ENCODE peak calls at places on chromosome 18, in four cellular contexts. One of them, this sample, is unnamed.

GRCh38 chr18:44079602-44080001 is 601.1 kb upstream of the SETBP1 start:
- DNase-seq in cardiac muscle cell: no peak
- DNase-seq in endothelial cell of umbilical vein: peak; percentile 57
- DNase-seq in omental fat pad: no peak
- DNase-seq in this sample: peak; percentile 20

GRCh38 chr18:58497845-58498244 is 131.0 kb downstream of the ALPK2 start:
- DNase-seq in cardiac muscle cell: no peak
- DNase-seq in endothelial cell of umbilical vein: no peak
- DNase-seq in omental fat pad: no peak
- DNase-seq in this sample: no peak

GRCh38 chr18:48629730-48630324 is 91.0 kb downstream of the CTIF start:
- DNase-seq in cardiac muscle cell: no peak
- DNase-seq in omental fat pad: no peak
- DNase-seq in endothelial cell of umbilical vein: peak; percentile 49
- DNase-seq in this sample: peak; percentile 99

GRCh38 chr18:47113796-47114540 is 36.3 kb downstream of the HDHD2 start:
- DNase-seq in omental fat pad: no peak
- DNase-seq in cardiac muscle cell: no peak
- DNase-seq in endothelial cell of umbilical vein: no peak
- DNase-seq in this sample: no peak

GRCh38 chr18:61893304-61893970 is 630 bp upstream of the RNF152 start:
- DNase-seq in cardiac muscle cell: peak; percentile 77
- DNase-seq in endothelial cell of umbilical vein: peak; percentile 68
- DNase-seq in omental fat pad: no peak
- DNase-seq in this sample: no peak

GRCh38 chr18:1846640-1847039 is 724.7 kb downstream of the METTL4 start:
- DNase-seq in cardiac muscle cell: no peak
- DNase-seq in omental fat pad: no peak
- DNase-seq in endothelial cell of umbilical vein: no peak
- DNase-seq in this sample: no peak

GRCh38 chr18:3379685-3380084 is 70.3 kb upstream of the TGIF1 start:
- DNase-seq in cardiac muscle cell: no peak
- DNase-seq in omental fat pad: no peak
- DNase-seq in endothelial cell of umbilical vein: no peak
- DNase-seq in this sample: no peak

GRCh38 chr18:5049124-5049523 is 147.9 kb downstream of the AKAIN1 start:
- DNase-seq in cardiac muscle cell: no peak
- DNase-seq in omental fat pad: no peak
- DNase-seq in endothelial cell of umbilical vein: no peak
- DNase-seq in this sample: no peak

GRCh38 chr18:48031641-48032040 is 101.2 kb upstream of the SMAD2 start:
- DNase-seq in cardiac muscle cell: no peak
- DNase-seq in endothelial cell of umbilical vein: no peak
- DNase-seq in omental fat pad: no peak
- DNase-seq in this sample: no peak

GRCh38 chr18:22828171-22828570 is 105.0 kb upstream of the RBBP8 start:
- DNase-seq in endothelial cell of umbilical vein: no peak
- DNase-seq in cardiac muscle cell: no peak
- DNase-seq in omental fat pad: no peak
- DNase-seq in this sample: no peak

GRCh38 chr18:43161528-43161927 is 46.0 kb upstream of the RIT2 start:
- DNase-seq in cardiac muscle cell: no peak
- DNase-seq in endothelial cell of umbilical vein: peak; percentile 62
- DNase-seq in omental fat pad: no peak
- DNase-seq in this sample: no peak

GRCh38 chr18:31741096-31741735 is 19.5 kb downstream of the SLC25A52 start:
- DNase-seq in endothelial cell of umbilical vein: peak; percentile 44
- DNase-seq in omental fat pad: peak; percentile 68
- DNase-seq in cardiac muscle cell: peak; percentile 33
- DNase-seq in this sample: peak; percentile 2

GRCh38 chr18:9849407-9849961 is 36.3 kb upstream of the TXNDC2 start:
- DNase-seq in cardiac muscle cell: no peak
- DNase-seq in omental fat pad: no peak
- DNase-seq in endothelial cell of umbilical vein: no peak
- DNase-seq in this sample: no peak

GRCh38 chr18:58189008-58189407 is 145.0 kb downstream of the NEDD4L start:
- DNase-seq in endothelial cell of umbilical vein: no peak
- DNase-seq in omental fat pad: no peak
- DNase-seq in cardiac muscle cell: peak; percentile 53
- DNase-seq in this sample: no peak

GRCh38 chr18:49055787-49056186 is 105.0 kb upstream of the SMAD7 start:
- DNase-seq in cardiac muscle cell: no peak
- DNase-seq in omental fat pad: no peak
- DNase-seq in endothelial cell of umbilical vein: peak; percentile 36
- DNase-seq in this sample: no peak

GRCh38 chr18:53610957-53611356 is 613.5 kb downstream of the MBD2 start:
- DNase-seq in omental fat pad: no peak
- DNase-seq in endothelial cell of umbilical vein: no peak
- DNase-seq in cardiac muscle cell: no peak
- DNase-seq in this sample: no peak

GRCh38 chr18:28007841-28008240 is 169.1 kb downstream of the CDH2 start:
- DNase-seq in cardiac muscle cell: no peak
- DNase-seq in omental fat pad: no peak
- DNase-seq in endothelial cell of umbilical vein: no peak
- DNase-seq in this sample: no peak

GRCh38 chr18:28009589-28009988 is 167.3 kb downstream of the CDH2 start:
- DNase-seq in endothelial cell of umbilical vein: no peak
- DNase-seq in omental fat pad: no peak
- DNase-seq in cardiac muscle cell: no peak
- DNase-seq in this sample: no peak

GRCh38 chr18:28015671-28016070 is 161.3 kb downstream of the CDH2 start:
- DNase-seq in cardiac muscle cell: no peak
- DNase-seq in endothelial cell of umbilical vein: no peak
- DNase-seq in omental fat pad: no peak
- DNase-seq in this sample: no peak

GRCh38 chr18:28018361-28018760 is 158.6 kb downstream of the CDH2 start:
- DNase-seq in cardiac muscle cell: no peak
- DNase-seq in endothelial cell of umbilical vein: no peak
- DNase-seq in omental fat pad: no peak
- DNase-seq in this sample: no peak

DNA sequence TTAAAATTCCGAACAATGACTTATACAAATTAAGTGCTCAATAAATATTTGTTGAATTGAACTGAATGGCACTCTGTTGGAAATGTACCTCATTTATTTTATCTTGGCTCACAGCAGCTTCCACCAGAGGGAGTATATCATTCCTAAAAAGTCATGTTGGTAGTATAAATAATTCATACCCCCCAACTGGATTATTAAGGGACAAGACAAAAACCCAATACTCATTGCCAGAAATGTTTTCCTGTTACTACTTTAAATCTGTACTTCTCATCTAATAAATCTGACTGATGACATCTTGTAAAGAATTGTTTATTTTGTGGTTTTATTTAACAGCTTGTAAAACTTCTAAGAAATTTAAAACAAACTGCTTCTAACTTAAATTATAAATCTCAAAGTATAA is 163.9 kb downstream of the CDH2 start:
- DNase-seq in endothelial cell of umbilical vein: peak; percentile 16
- DNase-seq in cardiac muscle cell: no peak
- DNase-seq in omental fat pad: no peak
- DNase-seq in this sample: peak; percentile 1
- TF ChIP-seq CTCF in endothelial cell of umbilical vein: no peak
- TF ChIP-seq CTCF in cardiac muscle cell: peak; percentile 58
- TF ChIP-seq CTCF in omental fat pad: no peak
- TF ChIP-seq CTCF in this sample: peak; percentile 68

GRCh38 chr18:60019463-60019840 is 119.7 kb downstream of the PMAIP1 start:
- DNase-seq in endothelial cell of umbilical vein: no peak
- DNase-seq in omental fat pad: no peak
- DNase-seq in cardiac muscle cell: no peak
- DNase-seq in this sample: peak; percentile 68

GRCh38 chr18:60021556-60021955 is 121.8 kb downstream of the PMAIP1 start:
- DNase-seq in endothelial cell of umbilical vein: no peak
- DNase-seq in omental fat pad: no peak
- DNase-seq in cardiac muscle cell: no peak
- DNase-seq in this sample: no peak

GRCh38 chr18:60020107-60020925 is 120.5 kb downstream of the PMAIP1 start:
- DNase-seq in omental fat pad: no peak
- DNase-seq in cardiac muscle cell: no peak
- DNase-seq in endothelial cell of umbilical vein: no peak
- DNase-seq in this sample: no peak

GRCh38 chr18:60017371-60017770 is 117.6 kb downstream of the PMAIP1 start:
- DNase-seq in omental fat pad: no peak
- DNase-seq in cardiac muscle cell: no peak
- DNase-seq in endothelial cell of umbilical vein: no peak
- DNase-seq in this sample: no peak

GRCh38 chr18:60018801-60019462 is 119.1 kb downstream of the PMAIP1 start:
- DNase-seq in endothelial cell of umbilical vein: no peak
- DNase-seq in cardiac muscle cell: no peak
- DNase-seq in omental fat pad: no peak
- DNase-seq in this sample: no peak
- TF ChIP-seq CTCF in endothelial cell of umbilical vein: no peak
- TF ChIP-seq CTCF in cardiac muscle cell: no peak
- TF ChIP-seq CTCF in omental fat pad: no peak
- TF ChIP-seq CTCF in this sample: no peak

GRCh38 chr18:64110692-64111480 is 38.0 kb downstream of the LINC00305 start:
- DNase-seq in endothelial cell of umbilical vein: no peak
- DNase-seq in omental fat pad: no peak
- DNase-seq in cardiac muscle cell: no peak
- DNase-seq in this sample: no peak

GRCh38 chr18:64111950-64112349 is 36.9 kb downstream of the LINC00305 start:
- DNase-seq in endothelial cell of umbilical vein: no peak
- DNase-seq in cardiac muscle cell: no peak
- DNase-seq in omental fat pad: no peak
- DNase-seq in this sample: no peak

GRCh38 chr18:64119916-64120315 is 29.0 kb downstream of the LINC00305 start:
- DNase-seq in omental fat pad: no peak
- DNase-seq in cardiac muscle cell: peak; percentile 36
- DNase-seq in endothelial cell of umbilical vein: peak; percentile 1
- DNase-seq in this sample: no peak

GRCh38 chr18:64116806-64117205 is 32.1 kb downstream of the LINC00305 start:
- DNase-seq in omental fat pad: no peak
- DNase-seq in cardiac muscle cell: no peak
- DNase-seq in endothelial cell of umbilical vein: no peak
- DNase-seq in this sample: no peak

GRCh38 chr18:64115906-64116305 is 33.0 kb downstream of the LINC00305 start:
- DNase-seq in cardiac muscle cell: no peak
- DNase-seq in omental fat pad: no peak
- DNase-seq in endothelial cell of umbilical vein: no peak
- DNase-seq in this sample: no peak
- TF ChIP-seq CTCF in cardiac muscle cell: no peak
- TF ChIP-seq CTCF in omental fat pad: no peak
- TF ChIP-seq CTCF in endothelial cell of umbilical vein: no peak
- TF ChIP-seq CTCF in this sample: no peak

GRCh38 chr18:37553633-37554398 is 11.8 kb downstream of the CELF4 start:
- DNase-seq in endothelial cell of umbilical vein: no peak
- DNase-seq in omental fat pad: no peak
- DNase-seq in cardiac muscle cell: peak; percentile 60
- DNase-seq in this sample: no peak
- TF ChIP-seq CTCF in endothelial cell of umbilical vein: no peak
- TF ChIP-seq CTCF in omental fat pad: no peak
- TF ChIP-seq CTCF in cardiac muscle cell: peak; percentile 53
- TF ChIP-seq CTCF in this sample: peak; percentile 18

GRCh38 chr18:78526923-78527775 is 452.5 kb upstream of the SALL3 start:
- DNase-seq in omental fat pad: no peak
- DNase-seq in endothelial cell of umbilical vein: no peak
- DNase-seq in cardiac muscle cell: peak; percentile 13
- DNase-seq in this sample: no peak
- TF ChIP-seq CTCF in omental fat pad: no peak
- TF ChIP-seq CTCF in endothelial cell of umbilical vein: no peak
- TF ChIP-seq CTCF in cardiac muscle cell: no peak
- TF ChIP-seq CTCF in this sample: no peak